ENCODE peak calls at places on chromosomes 11 and 22, in seven cellular contexts. L, R, E, I, W, Z and Q are unnamed samples.

GRCh38 chr11:35031869-35032268 is 107.1 kb upstream of the CD44 start:
- DNase-seq in L (no peak), R (no peak), E (peak; percentile 13), I (peak; percentile 90), W (no peak), Z (no peak), Q (no peak)

GRCh38 chr11:2910401-2910955 is 18.7 kb downstream of the PHLDA2 start:
- DNase-seq in L (no peak), R (no peak), E (no peak), I (no peak), W (no peak), Z (no peak), Q (no peak)

GRCh38 chr22:29306175-29306829 is at the start of gene GAS2L1:
- DNase-seq in L (peak; percentile 54), R (peak; percentile 65), E (peak; percentile 89), I (peak; percentile 86), W (peak; percentile 75), Z (peak; percentile 84), Q (peak; percentile 33)

GRCh38 chr11:72584293-72584921 is 89.8 kb downstream of the PDE2A start:
- DNase-seq in L (no peak), R (no peak), E (no peak), I (peak; percentile 38), W (peak; percentile 64), Z (no peak), Q (no peak)

GRCh38 chr11:63667993-63668392 is 3.2 kb downstream of the ATL3 start:
- DNase-seq in L (no peak), R (no peak), E (peak; percentile 91), I (peak; percentile 96), W (no peak), Z (peak; percentile 81), Q (peak; percentile 79)

GRCh38 chr11:29231991-29232390 is 784.8 kb downstream of the KCNA4 start:
- DNase-seq in L (no peak), R (no peak), E (no peak), I (no peak), W (no peak), Z (no peak), Q (no peak)

GRCh38 chr11:125110506-125110905 is 920 bp downstream of the TMEM218 start:
- DNase-seq in L (no peak), R (no peak), E (peak; percentile 23), I (peak; percentile 26), W (no peak), Z (no peak), Q (no peak)

GRCh38 chr22:32311551-32312071 is 46.1 kb upstream of the RFPL3 start:
- DNase-seq in L (no peak), R (no peak), E (peak; percentile 15), I (no peak), W (no peak), Z (no peak), Q (no peak)

GRCh38 chr11:118629761-118630661 is 22.6 kb downstream of the PHLDB1 start:
- DNase-seq in L (no peak), R (no peak), E (no peak), I (no peak), W (no peak), Z (no peak), Q (no peak)

GRCh38 chr11:15897211-15897960 is 459.0 kb downstream of the SOX6 start:
- DNase-seq in L (no peak), R (no peak), E (peak; percentile 47), I (peak; percentile 91), W (no peak), Z (peak; percentile 39), Q (no peak)

GRCh38 chr11:28026634-28027290 is 81.2 kb downstream of the KIF18A start:
- DNase-seq in L (no peak), R (no peak), E (no peak), I (no peak), W (no peak), Z (no peak), Q (no peak)

GRCh38 chr11:64834723-64835615 is 9.5 kb downstream of the CDC42BPG start:
- DNase-seq in L (no peak), R (no peak), E (no peak), I (peak; percentile 66), W (no peak), Z (peak; percentile 49), Q (no peak)

GRCh38 chr11:12792590-12792989 is 118.4 kb downstream of the TEAD1 start:
- DNase-seq in L (no peak), R (no peak), E (peak; percentile 42), I (peak; percentile 65), W (no peak), Z (no peak), Q (no peak)

GRCh38 chr11:111586305-111586915 is 15.8 kb upstream of the SIK2 start:
- DNase-seq in L (peak; percentile 64), R (no peak), E (peak; percentile 77), I (peak; percentile 57), W (peak; percentile 42), Z (peak; percentile 62), Q (no peak)

GRCh38 chr11:7688238-7688826 is 15.0 kb upstream of the CYB5R2 start:
- DNase-seq in L (peak; percentile 12), R (no peak), E (peak; percentile 63), I (peak; percentile 56), W (no peak), Z (peak; percentile 59), Q (no peak)

GRCh38 chr11:111395081-111395480 is 16.0 kb upstream of the POU2AF1 start:
- DNase-seq in L (peak; percentile 62), R (no peak), E (no peak), I (no peak), W (no peak), Z (no peak), Q (no peak)

GRCh38 chr11:79466411-79466810 is 25.6 kb upstream of the TENM4 start:
- DNase-seq in L (no peak), R (no peak), E (peak; percentile 70), I (peak; percentile 66), W (no peak), Z (no peak), Q (peak; percentile 12)

GRCh38 chr22:37157516-37158289 is 8.0 kb upstream of the IL2RB start:
- DNase-seq in L (no peak), R (no peak), E (no peak), I (no peak), W (no peak), Z (peak; percentile 3), Q (no peak)

GRCh38 chr11:65528819-65529350 is 4.0 kb downstream of the SCYL1 start:
- DNase-seq in L (no peak), R (no peak), E (no peak), I (no peak), W (no peak), Z (no peak), Q (no peak)

GRCh38 chr11:30468881-30469280 is 117.3 kb downstream of the MPPED2 start:
- DNase-seq in L (no peak), R (no peak), E (no peak), I (no peak), W (no peak), Z (no peak), Q (no peak)

GRCh38 chr11:86218125-86219081 is 26.1 kb upstream of the EED start:
- DNase-seq in L (peak; percentile 66), R (peak; percentile 55), E (peak; percentile 87), I (peak; percentile 76), W (peak; percentile 73), Z (peak; percentile 72), Q (peak; percentile 51)

GRCh38 chr22:19168088-19168890 is 10.2 kb downstream of the SLC25A1 start:
- DNase-seq in L (no peak), R (no peak), E (no peak), I (no peak), W (no peak), Z (no peak), Q (no peak)

GRCh38 chr11:72578541-72578940 is 95.7 kb downstream of the PDE2A start:
- DNase-seq in L (no peak), R (no peak), E (no peak), I (no peak), W (no peak), Z (no peak), Q (no peak)

GRCh38 chr11:66113132-66113856 is 43.2 kb downstream of the PACS1 start:
- DNase-seq in L (no peak), R (no peak), E (peak; percentile 91), I (peak; percentile 86), W (no peak), Z (peak; percentile 75), Q (peak; percentile 53)

GRCh38 chr22:33853200-33854097 is 66.8 kb downstream of the LARGE1 start:
- DNase-seq in L (no peak), R (peak; percentile 39), E (peak; percentile 89), I (peak; percentile 85), W (peak; percentile 79), Z (peak; percentile 75), Q (no peak)

GRCh38 chr11:20934521-20934920 is 265.1 kb downstream of the NELL1 start:
- DNase-seq in L (no peak), R (no peak), E (no peak), I (no peak), W (no peak), Z (no peak), Q (no peak)

GRCh38 chr22:36862251-36863242 is 1.7 kb downstream of the NCF4 start:
- DNase-seq in L (no peak), R (no peak), E (no peak), I (no peak), W (peak; percentile 38), Z (no peak), Q (no peak)

GRCh38 chr11:112525270-112525669 is 264.6 kb upstream of the PLET1 start:
- DNase-seq in L (no peak), R (no peak), E (peak; percentile 94), I (peak; percentile 61), W (peak; percentile 24), Z (no peak), Q (peak; percentile 16)

GRCh38 chr11:83219095-83219494 is 25.6 kb downstream of the ANKRD42 start:
- DNase-seq in L (peak; percentile 33), R (no peak), E (peak; percentile 12), I (peak; percentile 6), W (no peak), Z (peak; percentile 5), Q (no peak)

GRCh38 chr11:75087319-75088055 is 9.2 kb downstream of the OR2AT4 start:
- DNase-seq in L (no peak), R (no peak), E (no peak), I (peak; percentile 18), W (no peak), Z (no peak), Q (no peak)

GRCh38 chr11:127003260-127003981 is 2.9 kb upstream of the KIRREL3 start:
- DNase-seq in L (peak; percentile 68), R (peak; percentile 51), E (no peak), I (peak; percentile 69), W (peak; percentile 17), Z (no peak), Q (no peak)

GRCh38 chr11:128039140-128040021 is 548.0 kb downstream of the ETS1 start:
- DNase-seq in L (peak; percentile 26), R (no peak), E (peak; percentile 88), I (peak; percentile 92), W (peak; percentile 21), Z (no peak), Q (peak; percentile 87)

GRCh38 chr11:968822-969221 is 43.2 kb downstream of the AP2A2 start:
- DNase-seq in L (no peak), R (no peak), E (no peak), I (no peak), W (no peak), Z (no peak), Q (no peak)

GRCh38 chr22:32661737-32662586 is 139.5 kb upstream of the TIMP3 start:
- DNase-seq in L (no peak), R (no peak), E (no peak), I (peak; percentile 93), W (no peak), Z (no peak), Q (peak; percentile 92)

GRCh38 chr11:16806791-16807190 is 68.3 kb downstream of the C11orf58 start:
- DNase-seq in L (no peak), R (no peak), E (peak; percentile 92), I (peak; percentile 25), W (no peak), Z (no peak), Q (no peak)

GRCh38 chr11:118142081-118142480 is 10.5 kb downstream of the SCN4B start:
- DNase-seq in L (no peak), R (no peak), E (no peak), I (peak; percentile 24), W (no peak), Z (peak; percentile 8), Q (no peak)